ENCODE peak calls at places on chromosome 1, in four cellular contexts. R is colonic mucosa, S is GM23338, A is endodermal cell. V is an unnamed sample.
A peak's percentile ranks its signal among the peaks of the same experiment; 100 is the strongest.

GRCh38 chr1:98316286-98316685 is 345.2 kb upstream of the SNX7 start:
- DNase-seq in R (no peak), A (no peak), S (no peak), V (no peak)

GRCh38 chr1:183911285-183911684 is 106.4 kb downstream of the RGL1 start:
- DNase-seq in S (no peak), A (no peak), R (no peak), V (peak; percentile 22)

GRCh38 chr1:164682570-164682969 is 123.6 kb downstream of the PBX1 start:
- DNase-seq in R (no peak), A (no peak), S (peak; percentile 12), V (no peak)

GRCh38 chr1:170520601-170521000 is 11.4 kb upstream of the GORAB start:
- DNase-seq in S (no peak), A (no peak), R (no peak), V (no peak)

GRCh38 chr1:156898151-156898550 is 4.6 kb downstream of the PEAR1 start:
- DNase-seq in R (no peak), S (peak; percentile 31), A (peak; percentile 77), V (no peak)

GRCh38 chr1:179167955-179168354 is 61.5 kb downstream of the ABL2 start:
- DNase-seq in S (no peak), R (no peak), A (no peak), V (no peak)

GRCh38 chr1:58402444-58402843 is 144.1 kb downstream of the OMA1 start:
- DNase-seq in A (no peak), R (no peak), S (no peak), V (no peak)

GRCh38 chr1:37480581-37481288 is 6.4 kb downstream of the ZC3H12A start:
- DNase-seq in S (no peak), R (peak; percentile 20), A (no peak), V (peak; percentile 31)

GRCh38 chr1:34070201-34070836 is 94.7 kb downstream of the CSMD2 start:
- DNase-seq in A (no peak), S (no peak), R (no peak), V (no peak)

GRCh38 chr1:22976461-22977243 is 4.0 kb upstream of the LACTBL1 start:
- DNase-seq in A (peak; percentile 93), S (peak; percentile 94), R (peak; percentile 71), V (peak; percentile 45)

GRCh38 chr1:1927751-1928150 is 8.7 kb upstream of the TMEM52 start:
- DNase-seq in S (no peak), R (no peak), A (no peak), V (no peak)